ENCODE peak calls at places on chromosomes 16 and 17, in six cellular contexts. Q, F, B, E, X and R are unnamed samples.

GRCh38 chr17:62637809-62638208 is 10.3 kb downstream of the MRC2 start:
- DNase-seq in B (peak; percentile 84), F (no peak), E (no peak), Q (peak; percentile 36), X (no peak), R (no peak)

GRCh38 chr16:86732621-86733297 is 154.4 kb downstream of the FOXL1 start:
- DNase-seq in Q (peak; percentile 47), X (no peak), F (no peak), B (peak; percentile 74), E (no peak), R (no peak)

GRCh38 chr17:73429440-73430164 is 117.8 kb upstream of the CDC42EP4 start:
- DNase-seq in B (peak; percentile 91), E (peak; percentile 87), F (peak; percentile 77), X (peak; percentile 86), Q (peak; percentile 92), R (peak; percentile 85)

GRCh38 chr17:59287452-59287851 is 44.0 kb upstream of the YPEL2 start:
- DNase-seq in Q (no peak), F (no peak), B (no peak), X (no peak), E (peak; percentile 46), R (no peak)

GRCh38 chr16:30724641-30725464 is 23.4 kb upstream of the PHKG2 start:
- DNase-seq in E (no peak), F (no peak), X (no peak), B (no peak), Q (peak; percentile 69), R (no peak)

GRCh38 chr17:29158515-29159275 is 21.5 kb downstream of the MYO18A start:
- DNase-seq in B (no peak), Q (no peak), E (no peak), F (no peak), X (no peak), R (no peak)

GRCh38 chr17:59311051-59311468 is 20.4 kb upstream of the YPEL2 start:
- DNase-seq in B (peak; percentile 57), F (peak; percentile 71), X (peak; percentile 43), Q (no peak), E (peak; percentile 57), R (no peak)

GRCh38 chr16:73068546-73069401 is 20.8 kb upstream of the ZFHX3 start:
- DNase-seq in E (no peak), F (peak; percentile 89), B (no peak), Q (peak; percentile 93), X (no peak), R (peak; percentile 95)

GRCh38 chr17:47099451-47099986 is 89.6 kb downstream of the CDC27 start:
- DNase-seq in E (no peak), B (no peak), Q (no peak), F (no peak), X (no peak), R (no peak)

DNA sequence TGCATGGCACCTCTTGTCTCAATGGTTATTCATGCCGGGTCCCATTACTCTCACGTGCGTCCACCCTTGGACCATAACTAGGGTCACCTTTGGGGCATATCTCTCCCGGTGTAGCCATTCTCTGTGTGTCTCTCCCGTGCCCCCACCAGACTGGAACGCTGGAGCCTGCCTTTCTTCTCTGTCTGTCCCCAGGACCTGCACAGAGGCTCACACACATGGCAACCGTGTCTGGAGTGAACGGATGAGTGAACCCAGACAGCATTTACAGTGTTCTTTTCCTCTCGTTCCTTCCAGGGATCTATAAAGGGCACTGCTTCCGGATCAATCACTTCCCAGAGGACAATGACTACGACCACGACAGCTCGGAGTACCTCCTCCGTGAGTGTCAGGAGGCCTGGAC is 26.5 kb upstream of the CACNG1 start:
- DNase-seq in Q (no peak), E (no peak), B (no peak), X (no peak), F (no peak), R (no peak)
- H3K27ac ChIP-seq in Q (no peak overlapping the region), E (no peak overlapping the region), B (no peak overlapping the region), X (no peak overlapping the region), F (no peak overlapping the region), R (no peak overlapping the region)

GRCh38 chr17:75103601-75104554 is 5.9 kb upstream of the ARMC7 start:
- DNase-seq in Q (no peak), X (no peak), B (no peak), E (no peak), F (peak; percentile 55), R (no peak)
- H3K27ac ChIP-seq in Q (peak overlapping the region; percentile 31), X (no peak overlapping the region), B (no peak overlapping the region), E (peak overlapping the region; percentile 46), F (peak overlapping the region; percentile 19), R (no peak overlapping the region)

DNA sequence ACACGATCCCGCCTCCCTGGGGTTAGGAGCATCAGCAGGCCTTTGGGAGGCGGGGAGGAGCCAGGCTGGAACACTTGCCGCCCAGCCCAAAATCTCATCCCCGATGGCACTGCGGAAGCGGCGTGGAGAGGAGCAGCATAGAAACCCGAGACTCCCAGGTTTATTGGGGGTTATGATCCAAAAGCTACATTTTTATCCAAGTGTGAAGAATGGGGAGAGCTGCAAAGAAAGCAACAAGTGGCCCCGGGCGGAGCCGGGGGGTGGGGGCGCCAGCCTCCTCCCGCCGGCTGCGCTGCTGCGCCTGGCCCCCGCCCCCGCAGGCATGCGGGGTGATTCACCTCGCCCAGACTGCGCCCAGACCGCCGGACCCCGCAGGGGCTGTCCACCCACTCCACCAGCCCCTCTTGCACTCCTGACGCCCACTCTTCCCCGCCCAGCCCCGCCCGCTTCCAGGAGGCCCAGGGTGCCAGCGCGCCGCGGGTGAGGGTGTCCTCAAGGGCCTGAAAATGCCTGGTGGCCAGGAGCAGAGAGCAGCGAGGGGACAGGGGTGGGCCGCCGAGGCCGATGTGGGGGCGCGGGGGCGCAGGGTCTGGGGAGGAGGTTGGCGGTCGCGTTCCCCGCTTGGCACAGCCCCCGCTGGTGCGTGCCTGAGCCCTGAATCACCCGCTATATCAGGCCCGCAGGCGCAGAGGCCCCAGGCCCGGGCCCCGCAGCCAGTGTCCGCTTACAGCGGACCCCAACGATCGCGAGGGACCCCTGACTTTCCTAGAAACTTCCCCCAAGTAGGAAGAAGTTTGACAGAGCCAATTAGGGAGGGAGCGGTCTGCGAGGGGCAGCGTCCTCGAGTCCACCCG is 1.4 kb downstream of the CAVIN1 start:
- DNase-seq in Q (peak; percentile 82), F (no peak), E (peak; percentile 75), X (peak; percentile 28), B (peak; percentile 57), R (peak; percentile 83)
- H3K27ac ChIP-seq in Q (peak overlapping the region; percentile 100), F (peak overlapping the region; percentile 95), E (peak overlapping the region; percentile 98), X (peak overlapping the region; percentile 92), B (no peak overlapping the region), R (peak overlapping the region; percentile 99)

GRCh38 chr17:83053021-83053778 is 26.2 kb upstream of the METRNL start:
- DNase-seq in Q (peak; percentile 70), F (no peak), B (peak; percentile 49), E (no peak), X (peak; percentile 28), R (peak; percentile 75)
- H3K27ac ChIP-seq in Q (peak overlapping the region; percentile 61), F (no peak overlapping the region), B (no peak overlapping the region), E (peak overlapping the region; percentile 54), X (peak overlapping the region; percentile 90), R (peak overlapping the region; percentile 31)

DNA sequence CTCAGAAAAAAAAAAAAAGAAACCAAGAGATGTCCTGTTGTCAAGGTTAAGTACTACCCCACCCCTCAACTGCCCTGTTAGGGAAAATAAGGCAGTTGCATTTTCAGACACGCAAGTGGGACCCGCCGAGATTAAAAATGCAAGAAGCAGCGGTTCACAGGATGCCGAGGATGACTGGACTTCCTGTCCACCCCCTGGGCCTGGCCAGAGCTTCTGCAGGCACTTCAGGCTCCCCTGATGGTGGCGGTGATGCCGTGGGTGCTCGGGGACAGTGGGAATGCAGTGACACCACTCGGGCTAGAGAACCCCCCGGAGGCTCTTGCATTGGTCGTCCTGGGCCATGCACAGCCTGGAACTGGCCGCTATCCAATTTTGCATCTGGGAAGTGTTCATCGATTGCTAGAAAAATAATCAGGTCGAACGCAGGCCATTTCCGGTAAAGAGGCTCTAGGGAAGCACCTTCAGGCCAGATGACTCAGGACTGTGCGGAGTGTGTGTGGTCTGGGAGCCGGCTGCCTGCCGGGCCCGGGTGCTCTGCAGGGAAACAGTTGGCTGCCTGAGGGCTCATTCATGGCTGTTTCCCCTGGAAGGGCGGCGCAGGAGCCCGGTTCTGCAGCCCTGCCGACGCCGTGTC is 13.4 kb upstream of the CRISPLD2 start:
- DNase-seq in X (peak; percentile 42), F (peak; percentile 40), B (no peak), Q (peak; percentile 81), E (peak; percentile 78), R (no peak)
- H3K27ac ChIP-seq in X (no peak overlapping the region), F (peak overlapping the region; percentile 86), B (no peak overlapping the region), Q (no peak overlapping the region), E (no peak overlapping the region), R (no peak overlapping the region)

GRCh38 chr17:78818932-78819331 is 21.7 kb downstream of the USP36 start:
- DNase-seq in F (no peak), Q (no peak), E (no peak), X (peak; percentile 33), B (no peak), R (no peak)
- H3K27ac ChIP-seq in F (no peak overlapping the region), Q (peak overlapping the region; percentile 53), E (no peak overlapping the region), X (peak overlapping the region; percentile 62), B (no peak overlapping the region), R (peak overlapping the region; percentile 74)

DNA sequence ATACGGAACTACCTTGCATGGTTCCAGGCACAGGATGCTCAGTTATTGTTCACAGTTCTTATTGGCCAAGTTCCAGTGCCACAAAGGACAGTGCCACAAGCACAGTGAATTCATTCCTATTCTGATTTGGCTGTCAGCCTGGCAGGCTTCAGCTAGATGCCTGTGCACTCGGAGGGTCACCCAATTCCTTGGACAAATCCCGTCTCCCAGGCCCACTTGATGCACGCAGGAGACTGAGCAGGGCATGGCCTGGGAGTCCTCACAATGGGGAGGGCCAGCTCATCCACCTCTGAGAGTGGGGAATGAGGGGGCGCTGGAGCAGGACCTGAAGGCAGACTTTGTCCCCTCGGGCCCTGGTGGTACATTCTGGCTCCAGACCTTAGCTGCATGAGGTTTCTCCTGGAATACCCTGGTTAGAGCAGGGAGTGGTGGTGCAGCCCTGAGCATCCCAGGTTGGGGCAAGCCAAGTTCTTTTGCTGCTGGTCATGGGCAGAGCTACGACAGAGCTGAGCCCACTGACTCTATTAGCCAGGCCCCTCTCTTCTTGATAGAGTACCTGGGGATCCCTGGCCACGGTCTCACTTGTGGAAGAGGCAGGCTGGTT is 41.4 kb downstream of the MIS12 start:
- DNase-seq in X (no peak), E (no peak), Q (peak; percentile 46), F (no peak), B (no peak), R (no peak)
- H3K27ac ChIP-seq in X (peak overlapping the region; percentile 64), E (peak overlapping the region; percentile 76), Q (peak overlapping the region; percentile 85), F (peak overlapping the region; percentile 68), B (no peak overlapping the region), R (peak overlapping the region; percentile 70)

DNA sequence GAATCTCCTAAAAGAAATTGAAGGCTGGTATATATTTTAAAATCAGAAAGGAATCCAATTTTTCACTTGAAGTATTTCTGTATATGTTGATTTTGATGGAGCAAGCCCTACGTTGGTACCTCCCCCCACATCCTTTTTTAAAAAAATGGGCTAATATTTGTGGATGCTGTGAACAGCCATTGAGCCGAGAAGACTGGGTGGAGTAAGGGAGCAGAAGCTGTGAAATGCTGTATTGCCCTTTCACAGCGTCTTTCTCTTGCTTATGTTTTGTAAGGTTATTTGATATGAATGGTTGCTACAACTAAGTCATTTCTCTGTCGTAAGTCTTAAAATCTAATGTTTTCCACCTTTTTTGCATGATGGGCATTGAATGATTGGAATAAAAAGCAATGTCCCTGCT is 2.3 kb downstream of the PAFAH1B1 start:
- DNase-seq in E (no peak), X (no peak), B (no peak), Q (no peak), F (no peak), R (no peak)
- H3K27ac ChIP-seq in E (no peak overlapping the region), X (peak overlapping the region; percentile 100), B (no peak overlapping the region), Q (peak overlapping the region; percentile 97), F (peak overlapping the region; percentile 4), R (peak overlapping the region; percentile 97)